ENCODE peak calls at places on chromosomes 6 and 20, in six cellular contexts. R is GM23338, Y is vagina, D is breast epithelium, P is stomach, W is HCT116. L is an unnamed sample.

GRCh38 chr20:50788045-50788867 is 6.6 kb upstream of the BCAS4 start:
- DNase-seq in R (no peak), Y (no peak), D (no peak), P (no peak), W (peak; percentile 51), L (peak; percentile 35)

GRCh38 chr20:19291024-19291817 is 78.8 kb downstream of the SLC24A3 start:
- DNase-seq in R (no peak), Y (no peak), D (no peak), P (no peak), W (no peak), L (no peak)

GRCh38 chr6:149065658-149066556 is 251.6 kb upstream of the TAB2 start:
- DNase-seq in R (no peak), Y (no peak), D (no peak), P (no peak), W (no peak), L (peak; percentile 79)

GRCh38 chr6:33276864-33277662 is at the start of gene B3GALT4:
- DNase-seq in R (peak; percentile 92), Y (no peak), D (peak; percentile 60), P (peak; percentile 84), W (no peak), L (peak; percentile 96)

GRCh38 chr20:10591956-10592521 is 81.8 kb downstream of the JAG1 start:
- DNase-seq in R (no peak), Y (no peak), D (no peak), P (no peak), W (no peak), L (no peak)

GRCh38 chr20:40435146-40435545 is 253.9 kb downstream of the MAFB start:
- DNase-seq in R (no peak), Y (no peak), D (no peak), P (no peak), W (no peak), L (no peak)

GRCh38 chr6:2157441-2158127 is 87.8 kb downstream of the GMDS start:
- DNase-seq in R (no peak), Y (no peak), D (no peak), P (no peak), W (peak; percentile 48), L (no peak)

GRCh38 chr20:38290829-38291581 is 13.0 kb upstream of the BPI start:
- DNase-seq in R (peak; percentile 92), Y (no peak), D (no peak), P (no peak), W (no peak), L (no peak)

GRCh38 chr6:727796-728195 is 34.9 kb upstream of the EXOC2 start:
- DNase-seq in R (no peak), Y (no peak), D (no peak), P (no peak), W (no peak), L (no peak)

GRCh38 chr6:27495386-27496135 is 22.7 kb upstream of the ZNF184 start:
- DNase-seq in R (peak; percentile 91), Y (no peak), D (no peak), P (no peak), W (peak; percentile 59), L (no peak)

GRCh38 chr6:138541793-138542481 is 42.6 kb upstream of the NHSL1 start:
- DNase-seq in R (no peak), Y (no peak), D (no peak), P (no peak), W (no peak), L (no peak)

GRCh38 chr6:133286765-133287164 is 45.6 kb downstream of the EYA4 start:
- DNase-seq in R (peak; percentile 54), Y (no peak), D (no peak), P (no peak), W (no peak), L (no peak)

GRCh38 chr6:48036316-48036715 is 74.7 kb downstream of the PTCHD4 start:
- DNase-seq in R (no peak), Y (no peak), D (no peak), P (no peak), W (no peak), L (no peak)

GRCh38 chr6:69961251-69961650 is 94.9 kb downstream of the COL19A1 start:
- DNase-seq in R (no peak), Y (no peak), D (no peak), P (no peak), W (no peak), L (no peak)

GRCh38 chr6:22568854-22569253 is 512 bp upstream of the HDGFL1 start:
- DNase-seq in R (no peak), Y (no peak), D (no peak), P (no peak), W (no peak), L (no peak)

GRCh38 chr6:27760464-27760863 is 151.7 kb downstream of the OR2B2 start:
- DNase-seq in R (no peak), Y (no peak), D (no peak), P (no peak), W (no peak), L (no peak)

GRCh38 chr20:4067600-4068261 is 52.4 kb upstream of the RNF24 start:
- DNase-seq in R (no peak), Y (no peak), D (no peak), P (no peak), W (no peak), L (no peak)

GRCh38 chr6:20876016-20876415 is 341.8 kb downstream of the CDKAL1 start:
- DNase-seq in R (no peak), Y (no peak), D (no peak), P (no peak), W (no peak), L (no peak)

GRCh38 chr20:43752561-43753301 is 25.9 kb upstream of the GTSF1L start:
- DNase-seq in R (no peak), Y (no peak), D (no peak), P (peak; percentile 39), W (no peak), L (peak; percentile 88)

GRCh38 chr20:364905-365794 is 15.4 kb upstream of the TRIB3 start:
- DNase-seq in R (peak; percentile 32), Y (no peak), D (no peak), P (no peak), W (peak; percentile 73), L (no peak)

GRCh38 chr20:367486-367887 is 13.1 kb upstream of the TRIB3 start:
- DNase-seq in R (no peak), Y (no peak), D (no peak), P (no peak), W (no peak), L (no peak)

GRCh38 chr20:368915-369314 is 11.6 kb upstream of the TRIB3 start:
- DNase-seq in R (no peak), Y (no peak), D (no peak), P (no peak), W (no peak), L (no peak)

GRCh38 chr20:366042-366718 is 14.4 kb upstream of the TRIB3 start:
- DNase-seq in R (no peak), Y (no peak), D (no peak), P (no peak), W (no peak), L (no peak)

DNA sequence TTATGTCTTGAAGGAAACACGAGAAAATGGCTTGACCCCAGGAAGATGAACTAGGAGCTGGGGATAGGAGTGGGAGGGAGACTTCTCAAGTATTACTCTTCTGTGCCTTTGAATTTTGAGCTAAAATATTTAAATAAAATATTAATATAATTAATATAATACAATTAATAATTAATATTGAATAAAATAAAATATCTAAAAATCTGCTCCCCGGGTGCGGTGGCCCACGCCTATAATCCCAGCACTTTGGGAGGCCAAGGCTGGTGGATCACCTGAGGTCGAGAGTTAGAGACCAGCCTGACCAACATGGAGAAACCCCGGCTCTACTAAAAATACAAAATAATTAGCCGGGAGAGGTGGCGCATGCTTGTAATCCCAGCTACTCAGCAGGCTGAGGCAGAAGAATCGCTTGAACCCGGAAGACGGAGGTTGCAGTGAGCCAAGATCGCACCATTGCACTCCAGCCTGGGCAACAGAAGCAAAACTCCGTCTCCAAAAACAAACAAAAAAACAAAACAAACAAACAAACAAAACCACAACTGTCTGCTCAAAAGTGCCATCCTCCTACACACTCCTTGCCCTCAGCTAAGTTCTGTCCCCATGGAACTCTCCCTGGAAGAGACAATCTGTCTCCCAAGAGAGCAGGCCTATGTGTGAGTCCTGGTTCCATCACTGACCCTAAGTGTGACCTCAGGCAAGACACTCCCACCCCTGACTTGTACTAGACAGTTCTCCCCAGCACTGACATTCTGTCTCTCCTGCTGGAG is 13.7 kb upstream of the TRIB3 start:
- DNase-seq in R (no peak), Y (no peak), D (no peak), P (no peak), W (no peak), L (no peak)
- H3K4me1 ChIP-seq in R (no peaks in the 10 kb centered on the region), Y (peaks cover 22% of the 10 kb centered on the region), D (peaks cover 7% of the 10 kb centered on the region), P (peaks cover 46% of the 10 kb centered on the region), W (peaks cover 87% of the 10 kb centered on the region), L (peaks cover 15% of the 10 kb centered on the region)

DNA sequence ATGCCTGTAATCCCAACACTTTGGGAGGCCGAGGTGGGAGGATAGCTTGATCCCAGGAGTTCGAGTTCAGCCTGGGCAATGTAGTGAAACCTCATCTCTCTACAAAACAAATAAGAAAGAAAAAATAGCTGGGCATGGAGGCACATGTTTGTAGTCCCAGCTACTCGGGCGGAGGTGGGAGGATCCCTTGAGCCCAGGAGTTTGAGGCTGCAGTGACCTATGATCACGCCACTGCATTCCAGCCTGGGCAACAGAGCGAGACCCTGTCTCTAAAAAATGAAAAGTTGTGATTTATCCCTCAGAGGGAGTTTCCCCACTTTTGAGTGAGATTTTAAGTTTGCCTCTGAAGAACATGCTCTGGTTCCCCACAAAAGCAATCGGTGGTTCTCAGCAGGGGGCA is 17.4 kb upstream of the BMP7 start:
- DNase-seq in R (no peak), Y (no peak), D (no peak), P (no peak), W (no peak), L (no peak)
- H3K27ac ChIP-seq in R (no peak overlapping the region), Y (no peak overlapping the region), D (no peak overlapping the region), P (no peak overlapping the region), W (no peak overlapping the region), L (no peak overlapping the region)

DNA sequence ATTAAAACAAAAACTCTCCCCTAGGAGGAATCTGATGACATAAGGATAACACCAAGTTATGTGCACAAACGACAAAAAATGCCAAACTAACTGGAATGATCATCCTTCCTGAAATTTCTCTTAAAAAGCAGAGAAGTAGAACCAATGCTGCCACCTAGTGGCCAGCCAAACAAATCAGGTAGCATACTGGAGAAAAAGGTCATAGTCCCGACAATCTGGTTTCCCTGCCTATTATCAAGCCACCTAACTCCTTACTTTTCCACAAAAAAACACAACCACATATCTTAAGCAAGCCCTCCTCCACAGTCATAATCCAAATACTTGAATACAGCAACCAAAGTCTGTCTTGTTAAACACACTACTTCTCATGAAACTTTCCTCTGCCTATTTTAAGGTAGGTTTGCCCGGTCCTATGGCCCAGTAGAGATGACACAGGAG is 5.3 kb downstream of the OARD1 start:
- DNase-seq in R (peak; percentile 86), Y (no peak), D (peak; percentile 55), P (peak; percentile 86), W (peak; percentile 70), L (no peak)
- TF ChIP-seq POLR2AphosphoS5 in R (no peak), Y (peak; percentile 53), D (no peak), P (no peak), W (no peak), L (no peak)

DNA sequence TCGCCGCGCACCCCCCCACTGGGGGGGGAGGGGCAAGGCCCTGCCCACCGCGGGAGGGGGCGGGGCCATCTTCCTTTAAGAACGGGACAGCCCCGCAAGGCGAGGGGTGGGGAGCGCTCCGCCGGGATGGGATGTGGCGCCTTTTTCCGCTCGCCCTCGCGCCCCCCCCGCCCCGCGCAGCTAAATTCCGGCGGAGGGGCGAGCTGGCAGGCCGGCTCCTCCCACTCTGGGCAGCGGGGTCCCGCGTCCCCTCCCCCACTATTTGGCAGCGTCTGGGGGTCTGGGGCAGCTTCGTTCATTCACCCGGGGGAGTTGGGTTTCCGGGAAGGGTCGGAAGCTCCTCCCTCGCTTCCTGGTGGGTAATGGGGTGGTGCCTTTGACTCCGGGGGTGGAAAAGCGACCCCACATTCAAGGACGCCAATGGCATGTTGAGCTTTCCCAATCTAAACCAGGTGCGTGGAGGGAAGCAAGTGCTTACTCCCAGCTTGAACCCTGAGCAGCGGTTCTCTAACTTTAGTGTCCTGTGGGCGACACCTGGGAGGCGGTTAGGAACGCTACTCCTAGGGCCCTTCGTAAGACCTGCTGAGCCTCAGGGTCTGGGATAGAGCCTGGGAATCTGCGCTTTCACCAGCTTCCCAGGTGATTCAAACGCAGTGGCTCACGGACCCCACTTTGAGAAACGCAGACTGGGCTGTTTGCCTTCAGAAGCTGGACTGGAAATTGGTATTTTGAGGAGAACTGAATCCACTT is 927 bp downstream of the ASXL1 start:
- DNase-seq in R (peak; percentile 99), Y (no peak), D (peak; percentile 67), P (peak; percentile 77), W (no peak), L (peak; percentile 94)
- H3K4me1 ChIP-seq in R (peaks cover 21% of the 10 kb centered on the region), Y (peaks cover 61% of the 10 kb centered on the region), D (no peaks in the 10 kb centered on the region), P (peaks cover 50% of the 10 kb centered on the region), W (peaks cover 47% of the 10 kb centered on the region), L (peaks cover 15% of the 10 kb centered on the region)